ENCODE peak calls at places on chromosome 13, in nine cellular contexts. J, K, D, Y, B, Z, N, M and X are unnamed samples.

GRCh38 chr13:42153371-42153770 is 104.9 kb downstream of the DGKH start:
- DNase-seq in M (no peak), B (no peak), Y (no peak), J (no peak), D (no peak), K (peak; percentile 18), N (no peak), Z (no peak), X (no peak)

GRCh38 chr13:65026505-65026904 is 2203.6 kb downstream of the PCDH9 start:
- DNase-seq in B (no peak), N (no peak), Z (no peak), K (no peak), D (no peak), Y (no peak), J (no peak), M (no peak), X (no peak)

GRCh38 chr13:107339209-107339608 is 771.3 kb upstream of the ARGLU1 start:
- DNase-seq in M (peak; percentile 69), D (no peak), N (peak; percentile 18), K (peak; percentile 69), Z (no peak), J (peak; percentile 47), Y (no peak), B (no peak), X (no peak)

GRCh38 chr13:41668130-41668757 is 210.9 kb downstream of the RGCC start:
- DNase-seq in M (peak; percentile 90), K (peak; percentile 95), Y (peak; percentile 64), D (peak; percentile 97), Z (no peak), N (peak; percentile 65), J (peak; percentile 90), B (no peak), X (peak; percentile 89)

GRCh38 chr13:47499358-47500150 is 501.5 kb downstream of the SUCLA2 start:
- DNase-seq in Y (no peak), M (peak; percentile 82), J (peak; percentile 88), D (peak; percentile 73), N (peak; percentile 65), B (no peak), K (peak; percentile 95), Z (no peak), X (peak; percentile 64)

GRCh38 chr13:113258655-113259054 is 38.4 kb upstream of the LAMP1 start:
- DNase-seq in J (no peak), Z (no peak), M (no peak), K (no peak), D (no peak), Y (no peak), B (no peak), N (no peak), X (no peak)

GRCh38 chr13:38902551-38902950 is 88.1 kb downstream of the STOML3 start:
- DNase-seq in B (no peak), Y (no peak), Z (no peak), N (peak; percentile 42), M (peak; percentile 11), J (no peak), D (no peak), K (no peak), X (no peak)

GRCh38 chr13:112714366-112714765 is 24.5 kb downstream of the ATP11A start:
- DNase-seq in K (no peak), M (no peak), N (no peak), Z (peak; percentile 11), J (no peak), B (no peak), D (no peak), Y (no peak), X (no peak)

GRCh38 chr13:65553328-65553727 is 1676.8 kb downstream of the PCDH9 start:
- DNase-seq in N (no peak), Z (no peak), B (no peak), K (no peak), D (no peak), J (no peak), M (no peak), Y (no peak), X (no peak)

GRCh38 chr13:65497265-65497664 is 1732.9 kb downstream of the PCDH9 start:
- DNase-seq in B (no peak), K (peak; percentile 68), Y (no peak), D (no peak), N (no peak), J (peak; percentile 76), M (no peak), Z (no peak), X (no peak)

GRCh38 chr13:40205771-40206240 is 460.6 kb downstream of the FOXO1 start:
- DNase-seq in N (no peak), K (no peak), Z (no peak), D (no peak), J (no peak), Y (no peak), M (no peak), B (no peak), X (no peak)

GRCh38 chr13:97502691-97503090 is 68.7 kb downstream of the RAP2A start:
- DNase-seq in D (peak; percentile 61), B (no peak), J (no peak), Y (no peak), N (no peak), K (no peak), M (no peak), Z (no peak), X (no peak)

GRCh38 chr13:40404407-40404806 is 262.0 kb downstream of the FOXO1 start:
- DNase-seq in Y (no peak), D (no peak), K (no peak), J (no peak), M (no peak), Z (no peak), N (no peak), B (no peak), X (no peak)

GRCh38 chr13:42633495-42633894 is 59.5 kb downstream of the TNFSF11 start:
- DNase-seq in Z (no peak), Y (no peak), M (no peak), D (no peak), B (no peak), N (no peak), K (peak; percentile 6), J (no peak), X (no peak)

GRCh38 chr13:46783504-46783903 is 13.5 kb downstream of the ESD start:
- DNase-seq in M (no peak), Y (no peak), Z (no peak), K (no peak), N (no peak), B (no peak), D (no peak), J (no peak), X (no peak)

GRCh38 chr13:43905435-43906031 is 25.8 kb downstream of the LACC1 start:
- DNase-seq in D (peak; percentile 81), N (peak; percentile 49), M (peak; percentile 67), B (no peak), J (peak; percentile 58), Z (no peak), K (peak; percentile 77), Y (peak; percentile 67), X (no peak)

GRCh38 chr13:48194392-48194754 is 38.6 kb upstream of the ITM2B start:
- DNase-seq in M (no peak), Y (peak; percentile 14), Z (no peak), K (no peak), D (peak; percentile 55), B (no peak), N (no peak), J (peak; percentile 8), X (no peak)

GRCh38 chr13:112601351-112601750 is 13.4 kb upstream of the TUBGCP3 start:
- DNase-seq in B (no peak), Z (no peak), Y (no peak), D (no peak), M (no peak), N (no peak), J (no peak), K (no peak), X (no peak)

GRCh38 chr13:50393641-50394040 is 378.4 kb downstream of the KCNRG start:
- DNase-seq in N (no peak), J (peak; percentile 69), K (peak; percentile 30), B (no peak), Z (peak; percentile 66), Y (no peak), D (peak; percentile 32), M (no peak), X (no peak)

GRCh38 chr13:93951153-93951552 is 528.3 kb downstream of the DCT start:
- DNase-seq in B (no peak), N (no peak), Y (no peak), M (no peak), K (peak; percentile 26), J (no peak), Z (no peak), D (peak; percentile 41), X (no peak)
- TF ChIP-seq CTCF in B (no peak), N (no peak), Y (no peak), M (no peak), K (peak; percentile 47), J (peak; percentile 28), Z (no peak), D (peak; percentile 14), X (peak; percentile 36)

DNA sequence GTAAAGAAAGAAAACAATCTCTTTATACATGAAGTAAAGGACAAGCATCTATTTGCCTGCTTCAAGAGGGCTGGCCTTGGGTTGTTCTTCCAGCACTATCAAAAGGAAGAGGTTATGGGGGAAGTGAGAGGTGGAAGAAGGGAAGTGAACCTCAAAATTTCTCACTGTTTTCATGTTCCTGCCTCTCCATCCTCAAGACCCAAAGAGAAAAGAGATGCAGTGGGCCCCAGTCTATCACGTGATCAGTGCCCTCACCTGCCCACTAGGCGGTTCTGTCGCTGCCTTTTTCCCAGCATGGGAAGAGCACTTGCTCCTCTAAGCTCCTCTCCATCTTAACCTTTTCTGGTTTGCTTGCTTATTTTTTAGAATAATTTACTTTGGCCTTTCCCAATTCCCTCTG is 6.2 kb upstream of the USP12 start:
- DNase-seq in N (no peak), K (no peak), M (no peak), J (no peak), D (no peak), Z (peak; percentile 56), B (no peak), Y (no peak), X (no peak)
- TF ChIP-seq CTCF in N (no peak), K (no peak), M (no peak), J (no peak), D (no peak), Z (no peak), B (no peak), Y (no peak), X (no peak)

DNA sequence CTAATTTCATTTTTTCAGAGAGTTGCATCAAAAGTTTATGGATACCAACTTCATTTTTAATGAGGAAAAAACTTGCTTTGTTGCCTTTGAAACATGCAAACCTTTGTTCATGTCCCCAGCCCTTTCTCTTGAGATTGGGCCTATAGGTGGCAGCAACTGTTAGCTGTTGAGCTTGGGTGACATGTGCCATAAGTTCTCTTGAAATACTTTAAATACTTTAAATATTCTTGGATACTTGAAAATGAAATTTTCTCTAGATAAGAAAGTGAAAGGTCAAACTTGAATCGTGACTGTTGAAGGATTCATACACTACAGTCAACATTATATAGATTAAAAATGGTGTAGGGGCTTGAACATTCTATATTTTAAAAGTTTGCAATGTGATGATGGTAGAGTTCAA is 294.9 kb downstream of the NDFIP2 start:
- DNase-seq in J (peak; percentile 83), K (peak; percentile 87), Y (peak; percentile 40), B (no peak), M (peak; percentile 58), N (peak; percentile 30), D (peak; percentile 88), Z (peak; percentile 23), X (peak; percentile 49)
- TF ChIP-seq CTCF in J (peak; percentile 74), K (peak; percentile 81), Y (peak; percentile 39), B (peak; percentile 58), M (peak; percentile 53), N (peak; percentile 45), D (peak; percentile 71), Z (peak; percentile 27), X (peak; percentile 72)

DNA sequence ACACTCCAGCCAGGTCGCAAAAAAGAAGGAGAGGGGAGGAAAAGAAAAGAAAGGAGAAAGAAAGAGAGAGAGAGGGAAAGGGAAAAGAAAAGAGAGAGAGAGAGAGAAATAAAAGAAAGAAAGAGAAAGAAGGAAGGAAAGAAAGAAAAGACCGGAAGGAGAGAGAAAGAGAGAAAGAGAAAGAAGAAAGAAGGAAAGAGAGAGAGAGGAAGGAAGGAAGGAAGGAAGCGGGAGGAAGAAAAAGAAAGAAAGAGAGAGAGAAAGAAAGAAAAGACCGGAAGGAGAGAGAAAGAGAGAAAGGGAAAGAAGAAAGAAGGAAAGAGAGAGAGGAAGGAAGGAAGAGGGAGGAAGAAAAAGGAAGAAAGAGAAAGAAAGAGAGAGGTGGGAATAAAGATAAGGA is 320.8 kb downstream of the SHISA2 start:
- DNase-seq in B (no peak), N (no peak), M (no peak), D (no peak), Y (no peak), J (no peak), K (no peak), Z (no peak), X (no peak)
- TF ChIP-seq CTCF in B (no peak), N (no peak), M (no peak), D (no peak), Y (no peak), J (no peak), K (no peak), Z (no peak), X (no peak)